ENCODE peak calls at places on chromosomes 11 and 22, in eight cellular contexts. One of them, this sample, is unnamed.

GRCh38 chr22:40000171-40000570 is 5.4 kb downstream of the FAM83F start:
- DNase-seq in stimulated activated CD4-positive, alpha-beta T cell treated with anti-CD3 and anti-CD28 coated beads, Interleukin-1b, Interleukin-23, amount 100 ng/mL, for 48 hours: no peak
- DNase-seq in nucleus accumbens: no peak
- DNase-seq in fibroblast of villous mesenchyme: no peak
- DNase-seq in amygdala: no peak
- DNase-seq in NAMALWA: no peak
- DNase-seq in A549: no peak
- DNase-seq in H7: no peak
- DNase-seq in this sample: no peak

GRCh38 chr22:46696225-46696518 is 41.9 kb downstream of the CERK start:
- DNase-seq in stimulated activated CD4-positive, alpha-beta T cell treated with anti-CD3 and anti-CD28 coated beads, Interleukin-1b, Interleukin-23, amount 100 ng/mL, for 48 hours: no peak
- DNase-seq in nucleus accumbens: no peak
- DNase-seq in fibroblast of villous mesenchyme: no peak
- DNase-seq in amygdala: no peak
- DNase-seq in NAMALWA: no peak
- DNase-seq in A549: no peak
- DNase-seq in H7: peak
- DNase-seq in this sample: no peak

GRCh38 chr22:47295982-47296381 is 533.5 kb downstream of the TBC1D22A start:
- DNase-seq in stimulated activated CD4-positive, alpha-beta T cell treated with anti-CD3 and anti-CD28 coated beads, Interleukin-1b, Interleukin-23, amount 100 ng/mL, for 48 hours: no peak
- DNase-seq in nucleus accumbens: no peak
- DNase-seq in fibroblast of villous mesenchyme: no peak
- DNase-seq in amygdala: no peak
- DNase-seq in NAMALWA: no peak
- DNase-seq in A549: no peak
- DNase-seq in H7: no peak
- DNase-seq in this sample: no peak

GRCh38 chr11:71991494-71991893 is 7.2 kb upstream of the IL18BP start:
- DNase-seq in stimulated activated CD4-positive, alpha-beta T cell treated with anti-CD3 and anti-CD28 coated beads, Interleukin-1b, Interleukin-23, amount 100 ng/mL, for 48 hours: no peak
- DNase-seq in nucleus accumbens: no peak
- DNase-seq in fibroblast of villous mesenchyme: no peak
- DNase-seq in amygdala: no peak
- DNase-seq in NAMALWA: peak
- DNase-seq in A549: no peak
- DNase-seq in H7: no peak
- DNase-seq in this sample: no peak

GRCh38 chr22:21044931-21045584 is 688 bp upstream of the LRRC74B start:
- DNase-seq in stimulated activated CD4-positive, alpha-beta T cell treated with anti-CD3 and anti-CD28 coated beads, Interleukin-1b, Interleukin-23, amount 100 ng/mL, for 48 hours: no peak
- DNase-seq in nucleus accumbens: no peak
- DNase-seq in fibroblast of villous mesenchyme: peak
- DNase-seq in amygdala: no peak
- DNase-seq in NAMALWA: no peak
- DNase-seq in A549: no peak
- DNase-seq in H7: no peak
- DNase-seq in this sample: peak

GRCh38 chr11:69879734-69880005 is 60.5 kb upstream of the FGF3 start:
- DNase-seq in stimulated activated CD4-positive, alpha-beta T cell treated with anti-CD3 and anti-CD28 coated beads, Interleukin-1b, Interleukin-23, amount 100 ng/mL, for 48 hours: no peak
- DNase-seq in nucleus accumbens: no peak
- DNase-seq in fibroblast of villous mesenchyme: no peak
- DNase-seq in amygdala: no peak
- DNase-seq in NAMALWA: no peak
- DNase-seq in A549: no peak
- DNase-seq in H7: no peak
- DNase-seq in this sample: no peak

GRCh38 chr11:44755553-44756505 is 29.1 kb downstream of the TSPAN18 start:
- DNase-seq in stimulated activated CD4-positive, alpha-beta T cell treated with anti-CD3 and anti-CD28 coated beads, Interleukin-1b, Interleukin-23, amount 100 ng/mL, for 48 hours: no peak
- DNase-seq in nucleus accumbens: no peak
- DNase-seq in fibroblast of villous mesenchyme: no peak
- DNase-seq in amygdala: no peak
- DNase-seq in NAMALWA: no peak
- DNase-seq in A549: no peak
- DNase-seq in H7: no peak
- DNase-seq in this sample: no peak

GRCh38 chr11:119338318-119338890 is 2.3 kb downstream of the C1QTNF5 start:
- DNase-seq in stimulated activated CD4-positive, alpha-beta T cell treated with anti-CD3 and anti-CD28 coated beads, Interleukin-1b, Interleukin-23, amount 100 ng/mL, for 48 hours: peak
- DNase-seq in nucleus accumbens: peak
- DNase-seq in fibroblast of villous mesenchyme: no peak
- DNase-seq in amygdala: peak
- DNase-seq in NAMALWA: peak
- DNase-seq in A549: peak
- DNase-seq in H7: peak
- DNase-seq in this sample: no peak

GRCh38 chr11:118771481-118772278 is 19.3 kb downstream of the DDX6 start:
- DNase-seq in stimulated activated CD4-positive, alpha-beta T cell treated with anti-CD3 and anti-CD28 coated beads, Interleukin-1b, Interleukin-23, amount 100 ng/mL, for 48 hours: no peak
- DNase-seq in nucleus accumbens: no peak
- DNase-seq in fibroblast of villous mesenchyme: no peak
- DNase-seq in amygdala: no peak
- DNase-seq in NAMALWA: no peak
- DNase-seq in A549: no peak
- DNase-seq in H7: no peak
- DNase-seq in this sample: no peak

GRCh38 chr11:110289472-110289871 is 6.9 kb downstream of the RDX start:
- DNase-seq in stimulated activated CD4-positive, alpha-beta T cell treated with anti-CD3 and anti-CD28 coated beads, Interleukin-1b, Interleukin-23, amount 100 ng/mL, for 48 hours: no peak
- DNase-seq in nucleus accumbens: no peak
- DNase-seq in fibroblast of villous mesenchyme: no peak
- DNase-seq in amygdala: no peak
- DNase-seq in NAMALWA: no peak
- DNase-seq in A549: no peak
- DNase-seq in H7: no peak
- DNase-seq in this sample: peak

GRCh38 chr11:118778898-118779297 is 12.1 kb downstream of the DDX6 start:
- DNase-seq in stimulated activated CD4-positive, alpha-beta T cell treated with anti-CD3 and anti-CD28 coated beads, Interleukin-1b, Interleukin-23, amount 100 ng/mL, for 48 hours: no peak
- DNase-seq in nucleus accumbens: no peak
- DNase-seq in fibroblast of villous mesenchyme: no peak
- DNase-seq in amygdala: no peak
- DNase-seq in NAMALWA: no peak
- DNase-seq in A549: no peak
- DNase-seq in H7: no peak
- DNase-seq in this sample: no peak

GRCh38 chr11:60955566-60955965 is 3.6 kb upstream of the SLC15A3 start:
- DNase-seq in stimulated activated CD4-positive, alpha-beta T cell treated with anti-CD3 and anti-CD28 coated beads, Interleukin-1b, Interleukin-23, amount 100 ng/mL, for 48 hours: no peak
- DNase-seq in nucleus accumbens: no peak
- DNase-seq in fibroblast of villous mesenchyme: no peak
- DNase-seq in amygdala: no peak
- DNase-seq in NAMALWA: no peak
- DNase-seq in A549: no peak
- DNase-seq in H7: no peak
- DNase-seq in this sample: no peak

GRCh38 chr11:13283636-13284035 is 6.0 kb downstream of the BMAL1 start:
- DNase-seq in stimulated activated CD4-positive, alpha-beta T cell treated with anti-CD3 and anti-CD28 coated beads, Interleukin-1b, Interleukin-23, amount 100 ng/mL, for 48 hours: no peak
- DNase-seq in nucleus accumbens: no peak
- DNase-seq in fibroblast of villous mesenchyme: no peak
- DNase-seq in amygdala: no peak
- DNase-seq in NAMALWA: no peak
- DNase-seq in A549: no peak
- DNase-seq in H7: peak
- DNase-seq in this sample: no peak

GRCh38 chr11:70951139-70951804 is 301.1 kb downstream of the SHANK2 start:
- DNase-seq in stimulated activated CD4-positive, alpha-beta T cell treated with anti-CD3 and anti-CD28 coated beads, Interleukin-1b, Interleukin-23, amount 100 ng/mL, for 48 hours: no peak
- DNase-seq in nucleus accumbens: no peak
- DNase-seq in fibroblast of villous mesenchyme: no peak
- DNase-seq in amygdala: no peak
- DNase-seq in NAMALWA: no peak
- DNase-seq in A549: no peak
- DNase-seq in H7: no peak
- DNase-seq in this sample: no peak

GRCh38 chr22:19750666-19751490 is 9.7 kb upstream of the TBX1 start:
- DNase-seq in stimulated activated CD4-positive, alpha-beta T cell treated with anti-CD3 and anti-CD28 coated beads, Interleukin-1b, Interleukin-23, amount 100 ng/mL, for 48 hours: no peak
- DNase-seq in nucleus accumbens: no peak
- DNase-seq in fibroblast of villous mesenchyme: peak
- DNase-seq in amygdala: no peak
- DNase-seq in NAMALWA: no peak
- DNase-seq in A549: peak
- DNase-seq in H7: no peak
- DNase-seq in this sample: no peak

GRCh38 chr11:96199563-96200025 is 143.4 kb downstream of the MAML2 start:
- DNase-seq in stimulated activated CD4-positive, alpha-beta T cell treated with anti-CD3 and anti-CD28 coated beads, Interleukin-1b, Interleukin-23, amount 100 ng/mL, for 48 hours: peak
- DNase-seq in nucleus accumbens: no peak
- DNase-seq in fibroblast of villous mesenchyme: peak
- DNase-seq in amygdala: no peak
- DNase-seq in NAMALWA: no peak
- DNase-seq in A549: no peak
- DNase-seq in H7: no peak
- DNase-seq in this sample: no peak

This sample was measured in posterior cingulate gyrus.